ENCODE peak calls at places on chromosomes 5 and 9, in nine cellular contexts. One of them, this sample, is unnamed.

GRCh38 chr9:85941617-85941930 is 628 bp downstream of the NAA35 start:
- DNase-seq in heart right ventricle: no peak
- DNase-seq in kidney epithelial cell: no peak
- DNase-seq in mucosa of descending colon: no peak
- DNase-seq in foreskin fibroblast: no peak
- DNase-seq in H9: no peak
- DNase-seq in HFFc6: no peak
- DNase-seq in GM13977: no peak
- DNase-seq in fibroblast of lung: no peak
- DNase-seq in this sample: no peak

GRCh38 chr9:89153618-89154017 is 25.0 kb downstream of the SHC3 start:
- DNase-seq in heart right ventricle: no peak
- DNase-seq in kidney epithelial cell: peak
- DNase-seq in mucosa of descending colon: no peak
- DNase-seq in foreskin fibroblast: peak
- DNase-seq in H9: no peak
- DNase-seq in HFFc6: peak
- DNase-seq in GM13977: no peak
- DNase-seq in fibroblast of lung: peak
- DNase-seq in this sample: no peak

GRCh38 chr9:110744753-110745522 is 76.3 kb downstream of the MUSK start:
- DNase-seq in heart right ventricle: peak
- DNase-seq in kidney epithelial cell: peak
- DNase-seq in mucosa of descending colon: no peak
- DNase-seq in foreskin fibroblast: peak
- DNase-seq in H9: no peak
- DNase-seq in HFFc6: peak
- DNase-seq in GM13977: no peak
- DNase-seq in fibroblast of lung: peak
- DNase-seq in this sample: no peak

GRCh38 chr9:129146441-129146933 is 31.6 kb downstream of the IER5L start:
- DNase-seq in heart right ventricle: no peak
- DNase-seq in kidney epithelial cell: no peak
- DNase-seq in mucosa of descending colon: no peak
- DNase-seq in foreskin fibroblast: peak
- DNase-seq in H9: no peak
- DNase-seq in HFFc6: no peak
- DNase-seq in GM13977: no peak
- DNase-seq in fibroblast of lung: peak
- DNase-seq in this sample: no peak

GRCh38 chr5:95960802-95961616 is 642 bp downstream of the ELL2 start:
- DNase-seq in heart right ventricle: peak
- DNase-seq in kidney epithelial cell: no peak
- DNase-seq in mucosa of descending colon: peak
- DNase-seq in foreskin fibroblast: peak
- DNase-seq in H9: peak
- DNase-seq in HFFc6: peak
- DNase-seq in GM13977: peak
- DNase-seq in fibroblast of lung: peak
- DNase-seq in this sample: peak

GRCh38 chr5:82749453-82749852 is 327.7 kb downstream of the TMEM167A start:
- DNase-seq in heart right ventricle: no peak
- DNase-seq in kidney epithelial cell: no peak
- DNase-seq in mucosa of descending colon: no peak
- DNase-seq in foreskin fibroblast: peak
- DNase-seq in H9: no peak
- DNase-seq in HFFc6: no peak
- DNase-seq in GM13977: no peak
- DNase-seq in fibroblast of lung: peak
- DNase-seq in this sample: no peak

GRCh38 chr5:139796061-139796806 is 626 bp downstream of the PSD2 start:
- DNase-seq in heart right ventricle: no peak
- DNase-seq in kidney epithelial cell: no peak
- DNase-seq in mucosa of descending colon: no peak
- DNase-seq in foreskin fibroblast: no peak
- DNase-seq in H9: peak
- DNase-seq in HFFc6: no peak
- DNase-seq in GM13977: no peak
- DNase-seq in fibroblast of lung: no peak
- DNase-seq in this sample: no peak

GRCh38 chr5:128007939-128008338 is 75.6 kb upstream of the SLC12A2 start:
- DNase-seq in heart right ventricle: no peak
- DNase-seq in kidney epithelial cell: no peak
- DNase-seq in mucosa of descending colon: no peak
- DNase-seq in foreskin fibroblast: peak
- DNase-seq in H9: no peak
- DNase-seq in HFFc6: no peak
- DNase-seq in GM13977: no peak
- DNase-seq in fibroblast of lung: peak
- DNase-seq in this sample: no peak

GRCh38 chr5:86118542-86118941 is 499.2 kb upstream of the COX7C start:
- DNase-seq in heart right ventricle: no peak
- DNase-seq in kidney epithelial cell: no peak
- DNase-seq in mucosa of descending colon: no peak
- DNase-seq in foreskin fibroblast: no peak
- DNase-seq in H9: no peak
- DNase-seq in HFFc6: no peak
- DNase-seq in GM13977: no peak
- DNase-seq in fibroblast of lung: no peak
- DNase-seq in this sample: no peak

GRCh38 chr5:37774912-37775483 is 64.8 kb downstream of the GDNF start:
- DNase-seq in heart right ventricle: no peak
- DNase-seq in kidney epithelial cell: no peak
- DNase-seq in mucosa of descending colon: no peak
- DNase-seq in foreskin fibroblast: peak
- DNase-seq in H9: no peak
- DNase-seq in HFFc6: peak
- DNase-seq in GM13977: no peak
- DNase-seq in fibroblast of lung: peak
- DNase-seq in this sample: no peak

GRCh38 chr5:38692346-38692745 is 135.9 kb upstream of the LIFR start:
- DNase-seq in heart right ventricle: no peak
- DNase-seq in kidney epithelial cell: no peak
- DNase-seq in mucosa of descending colon: no peak
- DNase-seq in foreskin fibroblast: no peak
- DNase-seq in H9: no peak
- DNase-seq in HFFc6: no peak
- DNase-seq in GM13977: no peak
- DNase-seq in fibroblast of lung: peak
- DNase-seq in this sample: no peak

GRCh38 chr5:135491038-135491551 is 38.9 kb upstream of the TIFAB start:
- DNase-seq in heart right ventricle: no peak
- DNase-seq in kidney epithelial cell: no peak
- DNase-seq in mucosa of descending colon: no peak
- DNase-seq in foreskin fibroblast: no peak
- DNase-seq in H9: no peak
- DNase-seq in HFFc6: no peak
- DNase-seq in GM13977: no peak
- DNase-seq in fibroblast of lung: no peak
- DNase-seq in this sample: no peak

GRCh38 chr9:77486463-77486862 is 161.7 kb downstream of the GNA14 start:
- DNase-seq in heart right ventricle: no peak
- DNase-seq in kidney epithelial cell: no peak
- DNase-seq in mucosa of descending colon: no peak
- DNase-seq in foreskin fibroblast: no peak
- DNase-seq in H9: no peak
- DNase-seq in HFFc6: no peak
- DNase-seq in GM13977: no peak
- DNase-seq in fibroblast of lung: no peak
- DNase-seq in this sample: no peak

GRCh38 chr9:94772654-94773303 is 46.3 kb downstream of the AOPEP start:
- DNase-seq in heart right ventricle: no peak
- DNase-seq in kidney epithelial cell: no peak
- DNase-seq in mucosa of descending colon: no peak
- DNase-seq in foreskin fibroblast: peak
- DNase-seq in H9: no peak
- DNase-seq in HFFc6: no peak
- DNase-seq in GM13977: no peak
- DNase-seq in fibroblast of lung: peak
- DNase-seq in this sample: no peak

GRCh38 chr5:83767409-83767992 is 46.8 kb upstream of the HAPLN1 start:
- DNase-seq in heart right ventricle: no peak
- DNase-seq in kidney epithelial cell: no peak
- DNase-seq in mucosa of descending colon: no peak
- DNase-seq in foreskin fibroblast: peak
- DNase-seq in H9: no peak
- DNase-seq in HFFc6: no peak
- DNase-seq in GM13977: no peak
- DNase-seq in fibroblast of lung: peak
- DNase-seq in this sample: no peak

GRCh38 chr9:5762421-5762820 is 70.5 kb downstream of the ERMP1 start:
- DNase-seq in heart right ventricle: no peak
- DNase-seq in kidney epithelial cell: no peak
- DNase-seq in mucosa of descending colon: no peak
- DNase-seq in foreskin fibroblast: peak
- DNase-seq in H9: no peak
- DNase-seq in HFFc6: peak
- DNase-seq in GM13977: no peak
- DNase-seq in fibroblast of lung: no peak
- DNase-seq in this sample: no peak

GRCh38 chr5:120073722-120074121 is 390.4 kb upstream of the PRR16 start:
- DNase-seq in heart right ventricle: no peak
- DNase-seq in kidney epithelial cell: no peak
- DNase-seq in mucosa of descending colon: no peak
- DNase-seq in foreskin fibroblast: no peak
- DNase-seq in H9: no peak
- DNase-seq in HFFc6: no peak
- DNase-seq in GM13977: no peak
- DNase-seq in fibroblast of lung: no peak
- DNase-seq in this sample: no peak

GRCh38 chr5:117143381-117143780 is 568.8 kb upstream of the SEMA6A start:
- DNase-seq in heart right ventricle: no peak
- DNase-seq in kidney epithelial cell: no peak
- DNase-seq in mucosa of descending colon: no peak
- DNase-seq in foreskin fibroblast: no peak
- DNase-seq in H9: no peak
- DNase-seq in HFFc6: no peak
- DNase-seq in GM13977: no peak
- DNase-seq in fibroblast of lung: peak
- DNase-seq in this sample: no peak

GRCh38 chr5:163569284-163569683 is 63.9 kb downstream of the MAT2B start:
- DNase-seq in heart right ventricle: no peak
- DNase-seq in kidney epithelial cell: no peak
- DNase-seq in mucosa of descending colon: no peak
- DNase-seq in foreskin fibroblast: peak
- DNase-seq in H9: no peak
- DNase-seq in HFFc6: peak
- DNase-seq in GM13977: no peak
- DNase-seq in fibroblast of lung: peak
- DNase-seq in this sample: no peak
- TF ChIP-seq CTCF in heart right ventricle: no peak
- TF ChIP-seq CTCF in kidney epithelial cell: no peak
- TF ChIP-seq CTCF in mucosa of descending colon: no peak
- TF ChIP-seq CTCF in foreskin fibroblast: no peak
- TF ChIP-seq CTCF in H9: peak
- TF ChIP-seq CTCF in HFFc6: peak
- TF ChIP-seq CTCF in GM13977: peak
- TF ChIP-seq CTCF in fibroblast of lung: peak
- TF ChIP-seq CTCF in this sample: no peak

DNA sequence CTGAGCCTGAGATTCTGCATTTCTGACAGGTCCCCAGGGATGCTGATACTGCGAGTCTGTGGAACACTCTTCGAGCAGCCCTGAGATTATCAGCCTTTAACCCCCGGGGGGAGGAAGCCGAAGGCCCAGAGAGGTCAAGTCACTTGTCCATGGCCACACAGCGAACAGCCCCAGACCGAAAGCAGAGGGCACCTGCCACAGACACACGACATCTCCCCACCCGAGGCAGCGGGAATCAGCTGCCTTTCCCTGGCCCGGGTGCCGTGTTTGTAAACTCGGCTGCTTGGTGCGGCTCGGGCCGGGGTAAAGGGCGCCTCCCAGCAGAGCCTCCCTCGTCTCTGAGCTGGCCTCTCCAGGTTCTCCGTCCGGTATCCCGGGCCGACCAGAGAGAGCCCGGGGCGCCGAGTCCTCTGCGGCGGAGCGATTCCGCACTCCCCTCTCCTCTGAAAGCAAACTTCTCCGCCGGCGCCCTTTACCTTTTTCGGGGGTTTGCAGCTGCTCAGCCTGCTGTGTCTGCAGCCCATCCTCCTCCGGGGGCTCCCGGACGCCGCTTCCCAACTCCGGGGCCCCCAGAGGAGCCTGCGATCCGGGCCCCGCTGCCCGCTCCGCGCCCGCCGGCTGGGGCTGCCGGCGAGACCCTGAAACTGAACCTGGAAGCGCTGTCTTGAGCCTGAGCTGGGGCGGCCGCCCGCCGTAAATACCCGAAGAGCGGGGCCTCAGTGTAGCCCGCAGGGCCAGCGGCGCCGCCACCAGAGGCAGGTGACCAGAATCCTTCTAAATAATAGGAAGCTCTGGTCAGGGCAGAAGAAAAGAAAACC is at the start of gene CCDC69:
- DNase-seq in heart right ventricle: peak
- DNase-seq in kidney epithelial cell: peak
- DNase-seq in mucosa of descending colon: peak
- DNase-seq in foreskin fibroblast: peak
- DNase-seq in H9: peak
- DNase-seq in HFFc6: peak
- DNase-seq in GM13977: peak
- DNase-seq in fibroblast of lung: peak
- DNase-seq in this sample: peak
- TF ChIP-seq CTCF in heart right ventricle: peak
- TF ChIP-seq CTCF in kidney epithelial cell: peak
- TF ChIP-seq CTCF in mucosa of descending colon: no peak
- TF ChIP-seq CTCF in foreskin fibroblast: no peak
- TF ChIP-seq CTCF in H9: peak
- TF ChIP-seq CTCF in HFFc6: no peak
- TF ChIP-seq CTCF in GM13977: peak
- TF ChIP-seq CTCF in fibroblast of lung: peak
- TF ChIP-seq CTCF in this sample: no peak

DNA sequence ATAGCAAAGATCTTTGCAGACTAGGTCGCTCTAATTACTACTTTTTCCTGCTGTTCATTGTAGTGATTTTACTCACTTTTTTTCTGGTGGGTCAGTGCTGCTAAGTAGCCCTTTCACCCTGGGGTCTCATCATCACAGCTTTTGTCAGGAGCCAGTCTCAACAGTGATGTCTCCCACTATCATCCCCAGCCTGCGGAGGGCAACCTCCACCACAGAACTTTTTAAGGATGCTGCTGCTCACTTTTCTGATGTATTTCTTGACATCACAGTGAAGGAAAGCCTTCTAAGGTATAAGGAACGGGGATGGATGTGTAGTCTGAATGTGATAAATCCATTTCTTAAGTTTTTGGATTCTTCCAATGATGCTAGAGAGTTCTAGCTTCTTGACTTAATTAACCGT is 242.5 kb upstream of the RIOK2 start:
- DNase-seq in heart right ventricle: no peak
- DNase-seq in kidney epithelial cell: no peak
- DNase-seq in mucosa of descending colon: peak
- DNase-seq in foreskin fibroblast: peak
- DNase-seq in H9: peak
- DNase-seq in HFFc6: no peak
- DNase-seq in GM13977: no peak
- DNase-seq in fibroblast of lung: peak
- DNase-seq in this sample: no peak
- TF ChIP-seq CTCF in heart right ventricle: no peak
- TF ChIP-seq CTCF in kidney epithelial cell: peak
- TF ChIP-seq CTCF in mucosa of descending colon: no peak
- TF ChIP-seq CTCF in foreskin fibroblast: peak
- TF ChIP-seq CTCF in H9: peak
- TF ChIP-seq CTCF in HFFc6: peak
- TF ChIP-seq CTCF in GM13977: peak
- TF ChIP-seq CTCF in fibroblast of lung: peak
- TF ChIP-seq CTCF in this sample: peak

GRCh38 chr9:15696979-15697378 is 144.1 kb downstream of the CCDC171 start:
- DNase-seq in heart right ventricle: no peak
- DNase-seq in kidney epithelial cell: no peak
- DNase-seq in mucosa of descending colon: no peak
- DNase-seq in foreskin fibroblast: peak
- DNase-seq in H9: no peak
- DNase-seq in HFFc6: peak
- DNase-seq in GM13977: no peak
- DNase-seq in fibroblast of lung: peak
- DNase-seq in this sample: no peak
- TF ChIP-seq CTCF in heart right ventricle: no peak
- TF ChIP-seq CTCF in kidney epithelial cell: no peak
- TF ChIP-seq CTCF in mucosa of descending colon: no peak
- TF ChIP-seq CTCF in foreskin fibroblast: no peak
- TF ChIP-seq CTCF in H9: no peak
- TF ChIP-seq CTCF in HFFc6: peak
- TF ChIP-seq CTCF in GM13977: no peak
- TF ChIP-seq CTCF in fibroblast of lung: no peak
- TF ChIP-seq CTCF in this sample: no peak

This sample was measured in GM20000.